ENCODE peak calls at places on chromosomes 2 and 18, in nine cellular contexts. A is nephron progenitor cell, E is NB4, M is MCF 10A, B is kidney, H is cardiac muscle cell, Y is IMR-90, K is omental fat pad, D is Calu3. Z is an unnamed sample.

GRCh38 chr2:217075225-217075802 is 215.4 kb upstream of the TNP1 start:
- DNase-seq in A (no peak), E (peak), M (peak), B (no peak), H (peak), Y (peak), K (no peak), D (no peak), Z (no peak)

GRCh38 chr2:207473203-207473865 is 56.4 kb upstream of the CREB1 start:
- DNase-seq in A (peak), E (peak), M (peak), B (no peak), H (peak), Y (peak), K (no peak), D (no peak), Z (no peak)

GRCh38 chr2:70141754-70142589 is 48.8 kb downstream of the C2orf42 start:
- DNase-seq in A (peak), E (no peak), M (peak), B (peak), H (no peak), Y (peak), K (no peak), D (peak), Z (no peak)

GRCh38 chr2:3022841-3023372 is 354.7 kb downstream of the EIPR1 start:
- DNase-seq in A (no peak), E (no peak), M (no peak), B (no peak), H (no peak), Y (no peak), K (no peak), D (no peak), Z (peak)

GRCh38 chr18:57649536-57650495 is 28.2 kb upstream of the NARS1 start:
- DNase-seq in A (no peak), E (no peak), M (peak), B (no peak), H (peak), Y (peak), K (no peak), D (no peak), Z (no peak)

GRCh38 chr2:135890149-135890548 is 13.9 kb upstream of the MCM6 start:
- DNase-seq in A (no peak), E (no peak), M (no peak), B (no peak), H (no peak), Y (no peak), K (no peak), D (no peak), Z (no peak)

GRCh38 chr18:54740146-54740844 is 88.0 kb upstream of the RAB27B start:
- DNase-seq in A (no peak), E (no peak), M (peak), B (no peak), H (peak), Y (peak), K (no peak), D (no peak), Z (no peak)

GRCh38 chr2:165239826-165240618 is 808 bp downstream of the SCN2A start:
- DNase-seq in A (no peak), E (no peak), M (no peak), B (no peak), H (no peak), Y (no peak), K (no peak), D (no peak), Z (no peak)

GRCh38 chr2:176575237-176575744 is 306.0 kb downstream of the MTX2 start:
- DNase-seq in A (no peak), E (no peak), M (no peak), B (no peak), H (no peak), Y (no peak), K (no peak), D (no peak), Z (no peak)

GRCh38 chr18:75247601-75248421 is 37.2 kb downstream of the TSHZ1 start:
- DNase-seq in A (no peak), E (peak), M (peak), B (no peak), H (peak), Y (peak), K (no peak), D (no peak), Z (no peak)

GRCh38 chr2:3078684-3079083 is 298.9 kb downstream of the EIPR1 start:
- DNase-seq in A (no peak), E (no peak), M (peak), B (no peak), H (peak), Y (no peak), K (no peak), D (no peak), Z (no peak)

GRCh38 chr2:177535968-177536514 is 143.5 kb downstream of the AGPS start:
- DNase-seq in A (no peak), E (no peak), M (no peak), B (no peak), H (no peak), Y (no peak), K (no peak), D (no peak), Z (no peak)

GRCh38 chr2:151238527-151239487 is 22.9 kb downstream of the RBM43 start:
- DNase-seq in A (peak), E (peak), M (peak), B (peak), H (peak), Y (peak), K (peak), D (peak), Z (no peak)

GRCh38 chr18:79485788-79486355 is 90.1 kb downstream of the NFATC1 start:
- DNase-seq in A (no peak), E (peak), M (no peak), B (peak), H (peak), Y (peak), K (no peak), D (no peak), Z (peak)

GRCh38 chr2:216583157-216583556 is 50.1 kb upstream of the IGFBP2 start:
- DNase-seq in A (no peak), E (no peak), M (no peak), B (no peak), H (peak), Y (peak), K (no peak), D (no peak), Z (no peak)

GRCh38 chr2:30684546-30684945 is 122.7 kb downstream of the CAPN13 start:
- DNase-seq in A (no peak), E (no peak), M (no peak), B (no peak), H (no peak), Y (no peak), K (no peak), D (no peak), Z (no peak)

GRCh38 chr2:84881581-84882414 is 914 bp upstream of the TRABD2A start:
- DNase-seq in A (peak), E (peak), M (peak), B (peak), H (peak), Y (peak), K (peak), D (peak), Z (peak)

GRCh38 chr2:23940976-23941605 is 828 bp downstream of the UBXN2A start:
- DNase-seq in A (no peak), E (peak), M (peak), B (no peak), H (peak), Y (peak), K (no peak), D (no peak), Z (no peak)

GRCh38 chr2:128361376-128362131 is 42.9 kb upstream of the HS6ST1 start:
- DNase-seq in A (no peak), E (no peak), M (no peak), B (peak), H (no peak), Y (no peak), K (no peak), D (no peak), Z (no peak)

GRCh38 chr18:58572181-58572580 is 56.7 kb downstream of the ALPK2 start:
- DNase-seq in A (no peak), E (no peak), M (peak), B (no peak), H (peak), Y (peak), K (no peak), D (no peak), Z (no peak)

GRCh38 chr18:616380-616995 is 19.7 kb downstream of the CLUL1 start:
- DNase-seq in A (no peak), E (peak), M (peak), B (no peak), H (peak), Y (peak), K (no peak), D (peak), Z (no peak)

GRCh38 chr2:240722796-240723735 is 31.4 kb downstream of the AQP12A start:
- DNase-seq in A (no peak), E (no peak), M (no peak), B (no peak), H (no peak), Y (no peak), K (no peak), D (no peak), Z (no peak)

GRCh38 chr18:55699233-55699765 is 111.3 kb upstream of the TCF4 start:
- DNase-seq in A (no peak), E (no peak), M (no peak), B (no peak), H (peak), Y (no peak), K (no peak), D (no peak), Z (no peak)

GRCh38 chr18:8785855-8786765 is 80.8 kb downstream of the MTCL1 start:
- DNase-seq in A (no peak), E (peak), M (no peak), B (no peak), H (no peak), Y (no peak), K (no peak), D (no peak), Z (no peak)

GRCh38 chr2:144703852-144704324 is 184.0 kb upstream of the ZEB2 start:
- DNase-seq in A (no peak), E (peak), M (peak), B (no peak), H (peak), Y (peak), K (no peak), D (peak), Z (peak)

GRCh38 chr2:231297108-231297908 is 98.2 kb upstream of the B3GNT7 start:
- DNase-seq in A (peak), E (peak), M (peak), B (no peak), H (peak), Y (peak), K (no peak), D (peak), Z (peak)

GRCh38 chr2:120436885-120437603 is 91.1 kb downstream of the INHBB start:
- DNase-seq in A (peak), E (peak), M (peak), B (no peak), H (peak), Y (peak), K (no peak), D (peak), Z (peak)
- TF ChIP-seq CTCF in A (peak), E (peak), M (peak), B (peak), H (peak), Y (peak), K (no peak), D (peak), Z (peak)

DNA sequence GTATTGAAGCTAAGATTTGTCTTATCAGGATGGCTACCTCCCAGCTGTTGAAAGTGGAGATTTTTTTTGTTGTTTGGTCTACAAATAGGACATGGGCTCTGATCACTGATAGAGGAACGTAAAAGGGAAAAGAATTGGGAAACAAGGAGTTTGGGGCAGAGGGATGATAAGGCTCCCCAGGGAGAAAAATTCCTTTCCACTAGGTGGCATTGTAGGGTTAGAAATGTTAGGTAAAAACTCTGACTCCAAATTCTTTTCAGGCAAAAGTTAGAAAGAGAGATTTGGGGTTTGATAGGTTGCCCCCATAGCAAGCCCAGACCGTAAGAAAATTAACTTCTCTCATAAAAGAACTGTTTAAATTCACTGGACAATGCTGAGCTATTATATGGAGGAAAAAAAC is 19.8 kb downstream of the CMPK2 start:
- DNase-seq in A (no peak), E (peak), M (no peak), B (no peak), H (no peak), Y (no peak), K (no peak), D (no peak), Z (no peak)
- TF ChIP-seq CTCF in A (no peak), E (no peak), M (no peak), B (no peak), H (no peak), Y (no peak), K (no peak), D (no peak), Z (no peak)

DNA sequence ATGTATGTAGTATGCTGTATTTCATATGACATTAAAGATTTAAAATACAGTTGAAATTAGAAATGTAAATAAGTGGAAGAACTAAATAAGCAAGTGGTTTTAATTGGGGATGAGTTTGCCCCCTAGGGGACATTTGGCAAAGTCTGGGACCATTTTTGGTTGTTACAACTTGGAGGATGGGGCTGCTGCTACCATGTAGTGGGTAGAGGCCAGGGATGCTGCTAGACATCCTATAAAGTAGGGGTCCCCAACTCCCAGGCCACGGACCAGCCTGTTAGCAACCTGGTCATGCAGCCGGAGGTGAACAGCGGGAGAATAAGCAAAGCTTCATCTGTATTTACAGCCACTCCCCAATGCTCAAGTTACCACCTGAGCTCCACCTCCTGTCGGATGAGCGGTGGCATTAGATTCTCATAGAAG is 27.9 kb upstream of the ASNSD1 start:
- DNase-seq in A (no peak), E (peak), M (peak), B (peak), H (peak), Y (no peak), K (no peak), D (peak), Z (no peak)
- TF ChIP-seq CTCF in A (peak), E (peak), M (no peak), B (peak), H (peak), Y (peak), K (no peak), D (peak), Z (no peak)

GRCh38 chr2:45001629-45002385 is 7.4 kb downstream of the SIX2 start:
- DNase-seq in A (no peak), E (no peak), M (no peak), B (no peak), H (no peak), Y (no peak), K (no peak), D (peak), Z (no peak)

GRCh38 chr2:45003586-45004568 is 5.4 kb downstream of the SIX2 start:
- DNase-seq in A (peak), E (no peak), M (no peak), B (no peak), H (no peak), Y (no peak), K (no peak), D (no peak), Z (no peak)

GRCh38 chr2:45000921-45001628 is 8.2 kb downstream of the SIX2 start:
- DNase-seq in A (peak), E (peak), M (no peak), B (no peak), H (peak), Y (no peak), K (no peak), D (peak), Z (no peak)

GRCh38 chr2:45004569-45005181 is 4.6 kb downstream of the SIX2 start:
- DNase-seq in A (peak), E (no peak), M (no peak), B (peak), H (peak), Y (peak), K (no peak), D (no peak), Z (no peak)

GRCh38 chr2:45002661-45003210 is 6.5 kb downstream of the SIX2 start:
- DNase-seq in A (no peak), E (no peak), M (no peak), B (no peak), H (no peak), Y (no peak), K (no peak), D (no peak), Z (no peak)
- TF ChIP-seq CTCF in A (no peak), E (no peak), M (no peak), B (no peak), H (no peak), Y (no peak), K (no peak), D (no peak), Z (no peak)

GRCh38 chr2:68240446-68240845 is 11.9 kb downstream of the PPP3R1 start:
- DNase-seq in A (no peak), E (no peak), M (no peak), B (no peak), H (no peak), Y (no peak), K (no peak), D (no peak), Z (no peak)

GRCh38 chr2:68236876-68237275 is 15.5 kb downstream of the PPP3R1 start:
- DNase-seq in A (no peak), E (no peak), M (no peak), B (no peak), H (no peak), Y (peak), K (no peak), D (no peak), Z (no peak)

GRCh38 chr2:68237404-68237803 is 14.9 kb downstream of the PPP3R1 start:
- DNase-seq in A (no peak), E (no peak), M (no peak), B (no peak), H (peak), Y (peak), K (no peak), D (no peak), Z (no peak)

GRCh38 chr2:68237976-68238580 is 14.3 kb downstream of the PPP3R1 start:
- DNase-seq in A (no peak), E (no peak), M (no peak), B (no peak), H (no peak), Y (no peak), K (no peak), D (no peak), Z (no peak)

DNA sequence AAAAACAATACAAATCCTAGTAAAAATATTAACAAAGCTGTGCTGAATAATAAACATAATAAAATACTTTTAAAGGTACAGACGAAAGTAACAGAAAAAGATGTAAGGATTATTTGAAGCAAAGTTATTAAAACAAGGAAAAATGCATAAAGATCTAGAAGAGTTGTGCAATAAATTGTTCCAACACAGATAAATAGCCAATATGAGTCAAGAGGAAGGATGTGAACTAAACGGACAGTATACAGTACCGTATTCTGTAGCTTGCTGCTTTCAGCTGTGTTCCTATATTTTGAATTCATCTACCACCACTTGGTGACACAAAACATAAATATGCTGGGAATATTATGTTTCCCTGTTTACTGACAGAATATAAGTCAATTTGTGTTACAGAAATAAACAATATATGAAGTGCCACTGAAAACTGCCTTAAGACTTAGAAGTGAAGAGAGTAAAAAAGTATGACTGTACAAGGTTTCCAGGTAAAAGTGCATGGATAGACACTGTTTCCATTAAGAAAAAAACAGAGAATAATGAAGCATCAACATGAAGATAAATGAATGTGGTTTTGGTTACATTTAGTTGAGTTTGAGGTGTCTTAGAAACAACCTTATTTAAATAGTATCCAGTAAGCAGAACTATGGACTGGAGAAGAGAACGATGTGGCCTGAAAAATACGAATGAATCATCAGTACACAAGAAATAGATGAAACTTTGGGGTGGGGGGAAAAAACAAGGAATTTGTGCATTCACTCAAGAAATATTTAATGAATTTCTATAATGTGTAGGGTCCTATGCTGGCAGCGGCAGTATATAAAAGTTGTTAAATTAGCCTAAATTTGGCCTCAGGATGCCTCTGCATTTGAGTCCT is 13.1 kb downstream of the PPP3R1 start:
- DNase-seq in A (no peak), E (peak), M (peak), B (no peak), H (peak), Y (peak), K (no peak), D (no peak), Z (no peak)
- TF ChIP-seq CTCF in A (no peak), E (no peak), M (no peak), B (no peak), H (no peak), Y (no peak), K (no peak), D (no peak), Z (no peak)

DNA sequence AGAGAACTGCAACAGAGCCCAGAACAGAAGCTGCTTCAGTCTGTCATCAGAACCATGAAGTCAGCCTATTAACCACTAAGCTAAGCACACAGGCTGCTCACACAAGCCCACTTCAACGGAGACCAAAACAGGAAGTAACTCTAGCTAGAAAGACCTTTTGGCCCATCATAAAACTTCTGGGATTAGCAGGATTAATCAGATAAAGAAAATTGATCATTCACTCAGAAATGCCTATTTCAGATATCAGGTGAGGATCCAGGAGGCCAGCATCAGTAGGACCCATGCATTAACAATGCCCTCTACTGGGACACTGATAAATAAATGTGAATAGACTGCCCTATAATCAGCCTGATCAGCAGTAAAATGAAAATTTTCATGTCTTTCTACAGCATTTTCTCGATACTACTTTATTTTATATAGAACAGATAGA is 101.4 kb downstream of the WDPCP start:
- DNase-seq in A (no peak), E (peak), M (peak), B (no peak), H (no peak), Y (no peak), K (no peak), D (no peak), Z (no peak)
- TF ChIP-seq CTCF in A (no peak), E (no peak), M (no peak), B (no peak), H (no peak), Y (no peak), K (no peak), D (peak), Z (no peak)

DNA sequence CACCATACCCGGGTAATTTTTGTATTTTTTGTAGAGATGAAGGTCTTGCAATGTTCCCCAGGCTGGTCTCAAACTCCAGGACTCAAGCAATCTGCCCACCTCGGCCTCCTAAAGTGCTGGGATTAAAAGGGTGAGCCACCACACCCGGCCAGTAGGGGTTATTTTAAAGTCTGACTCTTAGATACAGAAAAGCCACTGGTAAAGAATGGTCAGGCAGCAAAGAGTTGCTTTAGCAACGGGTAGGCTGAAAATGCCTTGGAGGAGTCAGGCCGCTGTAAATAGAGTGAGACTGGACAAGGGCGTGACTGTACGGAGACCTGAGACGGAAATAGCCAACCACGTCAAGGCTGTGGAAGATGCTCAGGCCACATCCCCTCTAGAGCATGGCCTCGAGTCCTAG is 54.2 kb downstream of the ACKR3 start:
- DNase-seq in A (no peak), E (no peak), M (no peak), B (no peak), H (no peak), Y (no peak), K (no peak), D (no peak), Z (peak)
- TF ChIP-seq CTCF in A (no peak), E (no peak), M (no peak), B (no peak), H (no peak), Y (no peak), K (no peak), D (no peak), Z (no peak)

GRCh38 chr2:211455225-211455841 is 898.9 kb downstream of the CPS1 start:
- DNase-seq in A (peak), E (peak), M (peak), B (no peak), H (peak), Y (peak), K (no peak), D (peak), Z (no peak)
- TF ChIP-seq CTCF in A (peak), E (peak), M (peak), B (peak), H (peak), Y (peak), K (peak), D (no peak), Z (peak)

GRCh38 chr2:125656190-125656589 is 999.8 kb upstream of the GYPC start:
- DNase-seq in A (no peak), E (peak), M (no peak), B (no peak), H (no peak), Y (no peak), K (no peak), D (no peak), Z (no peak)
- TF ChIP-seq CTCF in A (no peak), E (peak), M (no peak), B (no peak), H (no peak), Y (no peak), K (no peak), D (no peak), Z (no peak)